ENCODE peak calls at places on chromosomes 3 and 15, in eight cellular contexts. X is GM23248, D is A673, E is Peyer's patch, P is neural progenitor cell, J is heart left ventricle, G is pancreas, Y is right atrium auricular region. U is an unnamed sample.

GRCh38 chr3:74003712-74004111 is 379.0 kb upstream of the PDZRN3 start:
- DNase-seq in J (no peak), D (no peak), Y (no peak), G (no peak), X (no peak), E (no peak), P (peak; percentile 15), U (no peak)

GRCh38 chr3:193190387-193190786 is 50.6 kb upstream of the PLAAT1 start:
- DNase-seq in Y (no peak), E (no peak), J (no peak), D (peak; percentile 62), X (peak; percentile 9), P (peak; percentile 88), G (no peak), U (no peak)

GRCh38 chr15:47754312-47754711 is 37.0 kb downstream of the SEMA6D start:
- DNase-seq in P (no peak), Y (no peak), X (peak; percentile 16), D (peak; percentile 18), E (no peak), J (no peak), G (no peak), U (no peak)

GRCh38 chr3:72906154-72906553 is 18.3 kb downstream of the GXYLT2 start:
- DNase-seq in J (no peak), P (peak; percentile 14), D (no peak), X (no peak), G (no peak), Y (no peak), E (no peak), U (no peak)

GRCh38 chr3:157231071-157231470 is 71.1 kb upstream of the CCNL1 start:
- DNase-seq in G (no peak), P (no peak), E (no peak), X (peak; percentile 87), Y (no peak), J (no peak), D (no peak), U (no peak)

GRCh38 chr15:99213187-99213811 is 36.1 kb downstream of the TTC23 start:
- DNase-seq in D (peak; percentile 71), J (peak; percentile 75), P (peak; percentile 74), G (peak; percentile 65), E (peak; percentile 88), X (peak; percentile 85), Y (peak; percentile 89), U (peak; percentile 81)

GRCh38 chr3:191393146-191393545 is 62.8 kb upstream of the UTS2B start:
- DNase-seq in Y (no peak), E (no peak), G (no peak), X (no peak), P (no peak), J (no peak), D (no peak), U (no peak)

GRCh38 chr3:128243602-128244504 is 90.6 kb downstream of the EEFSEC start:
- DNase-seq in Y (no peak), D (no peak), X (no peak), P (no peak), G (no peak), E (no peak), J (no peak), U (no peak)

GRCh38 chr3:118682916-118683315 is 351.7 kb downstream of the IGSF11 start:
- DNase-seq in Y (no peak), E (no peak), P (no peak), J (no peak), X (no peak), D (no peak), G (no peak), U (no peak)

GRCh38 chr15:55742498-55742926 is 440 bp downstream of the PRTG start:
- DNase-seq in E (no peak), P (peak; percentile 66), X (peak; percentile 48), D (no peak), Y (no peak), J (peak; percentile 37), G (peak; percentile 20), U (peak; percentile 26)

GRCh38 chr15:51536965-51537574 is 85.5 kb downstream of the DMXL2 start:
- DNase-seq in D (peak; percentile 17), E (no peak), G (no peak), P (peak; percentile 8), Y (no peak), X (peak; percentile 56), J (no peak), U (no peak)

GRCh38 chr3:156382458-156383346 is 172.2 kb downstream of the SSR3 start:
- DNase-seq in X (peak; percentile 51), P (peak; percentile 24), J (no peak), E (peak; percentile 47), G (no peak), Y (no peak), D (peak; percentile 70), U (no peak)

GRCh38 chr15:63973212-63974009 is 72.9 kb downstream of the DAPK2 start:
- DNase-seq in J (no peak), E (no peak), G (no peak), D (peak; percentile 29), P (no peak), X (peak; percentile 84), Y (peak; percentile 16), U (no peak)

GRCh38 chr3:154144825-154145465 is 23.8 kb downstream of the ARHGEF26 start:
- DNase-seq in X (no peak), E (no peak), G (no peak), Y (no peak), D (no peak), J (no peak), P (no peak), U (no peak)

GRCh38 chr3:50525191-50525590 is 21.8 kb upstream of the CACNA2D2 start:
- DNase-seq in D (no peak), E (no peak), P (no peak), G (no peak), Y (no peak), J (no peak), X (no peak), U (no peak)

GRCh38 chr3:14949126-14949525 is 1.7 kb downstream of the NR2C2 start:
- DNase-seq in E (no peak), X (peak; percentile 40), J (no peak), Y (no peak), G (no peak), P (peak; percentile 27), D (no peak), U (no peak)
- H3K27ac ChIP-seq in E (peak overlapping the region; percentile 99), X (peak overlapping the region; percentile 66), J (peak overlapping the region; percentile 98), Y (peak overlapping the region; percentile 99), G (peak overlapping the region; percentile 98), P (no peak overlapping the region), D (peak overlapping the region; percentile 78), U (peak overlapping the region; percentile 92)

GRCh38 chr3:106256249-106256957 is 387.6 kb upstream of the CBLB start:
- DNase-seq in D (no peak), G (no peak), P (no peak), X (no peak), Y (no peak), J (no peak), E (no peak), U (no peak)

GRCh38 chr3:106255870-106256248 is 387.0 kb upstream of the CBLB start:
- DNase-seq in G (no peak), Y (no peak), J (no peak), X (no peak), E (peak; percentile 88), D (no peak), P (no peak), U (no peak)

GRCh38 chr3:106261396-106261795 is 392.6 kb upstream of the CBLB start:
- DNase-seq in P (no peak), G (no peak), Y (no peak), E (no peak), D (no peak), X (peak; percentile 36), J (no peak), U (no peak)

GRCh38 chr3:106261915-106262683 is 393.3 kb upstream of the CBLB start:
- DNase-seq in P (no peak), G (no peak), J (no peak), D (no peak), Y (no peak), X (peak; percentile 78), E (no peak), U (no peak)

DNA sequence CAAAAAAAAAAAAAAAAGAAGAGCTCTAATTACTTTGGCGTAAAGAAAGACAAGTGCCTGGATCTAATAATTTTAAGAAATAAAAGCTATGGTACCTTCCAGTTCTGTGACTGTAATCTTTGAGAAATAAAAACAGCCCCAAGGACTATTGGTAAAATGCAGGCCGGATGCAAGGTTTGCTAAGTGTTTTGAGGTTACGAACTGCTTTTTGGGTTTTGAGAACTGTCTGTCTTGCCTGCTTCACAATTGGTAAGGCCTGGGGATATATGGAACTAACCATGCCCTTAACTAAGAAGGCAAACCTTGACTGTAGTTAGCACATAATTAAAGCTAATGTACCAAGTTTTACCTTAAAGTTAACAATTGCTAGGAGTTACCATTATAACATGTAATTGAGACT is 388.4 kb upstream of the CBLB start:
- DNase-seq in Y (no peak), P (no peak), X (no peak), E (no peak), G (no peak), J (no peak), D (no peak), U (no peak)
- H3K4me3 ChIP-seq in Y (no peak overlapping the region), P (no peak overlapping the region), X (no peak overlapping the region), E (no peak overlapping the region), G (no peak overlapping the region), J (no peak overlapping the region), D (no peak overlapping the region), U (no peak overlapping the region)

DNA sequence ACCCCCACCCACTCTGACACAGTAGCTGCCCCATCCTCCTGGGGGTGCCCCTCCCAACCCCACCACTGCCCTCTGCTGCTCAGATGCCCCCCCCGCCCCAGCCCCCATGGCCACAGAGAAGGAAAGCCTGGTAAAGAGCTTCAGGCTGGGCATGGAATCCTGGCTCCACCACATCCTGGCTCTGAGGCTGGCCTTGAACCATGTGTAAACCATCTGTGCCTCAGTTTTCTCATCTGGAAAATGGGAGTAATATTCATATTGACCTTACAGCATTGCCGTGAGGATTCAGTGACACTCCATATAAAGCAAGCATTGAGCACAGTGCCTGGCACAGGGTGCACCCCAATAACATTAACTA is 150.8 kb downstream of the XXYLT1 start:
- DNase-seq in D (no peak), X (no peak), Y (no peak), P (no peak), J (no peak), G (no peak), E (no peak), U (no peak)
- H3K4me1 ChIP-seq in D (peaks cover 11% of the 10 kb centered on the region), X (no peaks in the 10 kb centered on the region), Y (peaks cover 33% of the 10 kb centered on the region), P (peaks cover 15% of the 10 kb centered on the region), J (peaks cover 27% of the 10 kb centered on the region), G (no peaks in the 10 kb centered on the region), E (no peaks in the 10 kb centered on the region), U (peaks cover 3% of the 10 kb centered on the region)

GRCh38 chr15:90388462-90389182 is 580 bp downstream of the IQGAP1 start:
- DNase-seq in Y (peak; percentile 76), P (peak; percentile 73), D (peak; percentile 54), X (peak; percentile 88), G (peak; percentile 77), J (peak; percentile 74), E (peak; percentile 80), U (peak; percentile 79)

GRCh38 chr15:90389513-90389912 is 1.5 kb downstream of the IQGAP1 start:
- DNase-seq in E (no peak), X (no peak), D (no peak), G (no peak), P (no peak), Y (no peak), J (no peak), U (no peak)

GRCh38 chr15:90393040-90393439 is 5.0 kb downstream of the IQGAP1 start:
- DNase-seq in G (no peak), J (no peak), D (no peak), E (no peak), Y (no peak), P (no peak), X (no peak), U (no peak)

GRCh38 chr15:90386221-90386620 is 1.8 kb upstream of the IQGAP1 start:
- DNase-seq in X (no peak), E (no peak), G (no peak), P (no peak), J (no peak), Y (no peak), D (no peak), U (no peak)

GRCh38 chr15:90387534-90388461 is at the start of gene IQGAP1:
- DNase-seq in J (peak; percentile 98), D (peak; percentile 97), Y (peak; percentile 98), P (peak; percentile 97), G (peak; percentile 99), E (peak; percentile 99), X (peak; percentile 98), U (peak; percentile 99)
- H3K27ac ChIP-seq in J (peak within 1 kb of the TSS; percentile 100), D (peak within 1 kb of the TSS; percentile 93), Y (peak within 1 kb of the TSS; percentile 98), P (no peak within 1 kb of the TSS), G (peak within 1 kb of the TSS; percentile 93), E (peak within 1 kb of the TSS; percentile 96), X (peak within 1 kb of the TSS; percentile 85), U (peak within 1 kb of the TSS; percentile 96)